ENCODE peak calls at places on chromosomes 3 and 15, in six cellular contexts. G, W, E, S, N and A are unnamed samples.

GRCh38 chr15:73244333-73244732 is 124.4 kb downstream of the HCN4 start:
- DNase-seq in G (no peak), N (no peak), E (no peak), S (peak; percentile 56), W (no peak), A (no peak)

GRCh38 chr15:49037546-49037940 is 8.7 kb downstream of the SECISBP2L start:
- DNase-seq in N (no peak), G (no peak), S (no peak), W (no peak), E (no peak), A (no peak)

GRCh38 chr15:69823223-69823907 is 274.4 kb downstream of the TLE3 start:
- DNase-seq in W (no peak), E (no peak), S (no peak), G (no peak), N (peak; percentile 6), A (no peak)

GRCh38 chr15:55742927-55743614 is at the start of gene PRTG:
- DNase-seq in W (no peak), S (peak; percentile 95), N (peak; percentile 69), E (peak; percentile 80), G (peak; percentile 78), A (peak; percentile 20)

GRCh38 chr15:71436854-71437253 is 321.6 kb downstream of the THSD4 start:
- DNase-seq in E (no peak), W (no peak), G (no peak), N (no peak), S (no peak), A (no peak)

GRCh38 chr3:16883057-16883725 is 1.6 kb upstream of the PLCL2 start:
- DNase-seq in W (no peak), E (no peak), G (no peak), N (no peak), S (no peak), A (no peak)

GRCh38 chr3:170410428-170411029 is 8.1 kb upstream of the CLDN11 start:
- DNase-seq in N (no peak), G (no peak), E (no peak), S (peak; percentile 12), W (no peak), A (no peak)

GRCh38 chr15:43132830-43133428 is 457 bp upstream of the TMEM62 start:
- DNase-seq in S (no peak), W (no peak), G (no peak), E (no peak), N (no peak), A (no peak)

GRCh38 chr15:85581495-85581894 is 201.1 kb downstream of the AKAP13 start:
- DNase-seq in S (no peak), N (no peak), W (peak; percentile 42), G (peak; percentile 80), E (peak; percentile 64), A (no peak)

GRCh38 chr15:89569090-89569745 is 6.1 kb upstream of the TICRR start:
- DNase-seq in W (no peak), N (no peak), G (no peak), S (no peak), E (no peak), A (no peak)

GRCh38 chr15:61861962-61862361 is 198.3 kb downstream of the VPS13C start:
- DNase-seq in N (no peak), G (no peak), E (no peak), W (no peak), S (no peak), A (no peak)

GRCh38 chr3:58173029-58173669 is 37.6 kb downstream of the DNASE1L3 start:
- DNase-seq in E (no peak), W (no peak), N (no peak), S (no peak), G (no peak), A (no peak)

GRCh38 chr3:29335921-29336320 is 55.0 kb downstream of the RBMS3 start:
- DNase-seq in N (no peak), W (no peak), E (no peak), G (no peak), S (no peak), A (no peak)

GRCh38 chr3:190345878-190346277 is 23.6 kb upstream of the CLDN1 start:
- DNase-seq in W (no peak), N (no peak), G (no peak), S (no peak), E (no peak), A (no peak)
- H3K27ac ChIP-seq in W (no peak overlapping the region), N (peak overlapping the region; percentile 95), G (no peak overlapping the region), S (no peak overlapping the region), E (no peak overlapping the region), A (no peak overlapping the region)

DNA sequence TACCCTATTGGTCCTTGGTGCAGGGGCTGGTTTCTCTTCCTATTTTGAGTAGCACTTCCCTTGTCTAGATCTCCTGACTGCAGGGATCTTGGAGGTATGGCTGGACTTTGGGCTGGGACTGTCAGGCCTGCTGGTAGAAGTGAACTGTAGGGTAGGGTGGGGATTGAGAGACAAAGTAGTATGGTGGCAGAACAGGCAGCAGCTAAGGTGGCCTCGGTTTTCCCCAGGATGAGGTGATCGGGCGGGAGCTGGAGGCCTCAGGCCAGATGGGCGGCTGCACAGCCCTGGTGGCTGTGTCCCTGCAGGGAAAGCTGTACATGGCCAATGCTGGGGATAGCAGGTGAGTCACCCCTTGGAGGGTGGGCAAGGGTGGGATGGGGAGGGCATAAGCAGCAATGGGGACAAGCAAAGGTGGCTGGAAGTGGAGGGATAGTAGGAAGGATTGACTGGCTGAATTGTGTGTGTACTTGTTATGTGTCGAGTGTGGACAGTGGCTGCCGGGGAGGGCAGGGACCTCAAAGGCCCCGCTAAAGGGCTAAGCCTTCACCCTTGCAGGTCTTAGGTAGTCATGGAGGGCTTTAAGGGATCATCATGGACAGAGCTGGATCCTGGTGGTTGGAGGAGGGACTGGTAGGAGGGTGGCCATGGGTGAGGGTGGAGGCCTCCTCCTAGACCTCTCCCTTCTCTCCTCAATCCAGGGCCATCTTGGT is 2.1 kb downstream of the PPM1M start:
- DNase-seq in G (peak; percentile 60), E (no peak), N (no peak), W (no peak), S (no peak), A (no peak)
- H3K27ac ChIP-seq in G (peak overlapping the region; percentile 8), E (no peak overlapping the region), N (no peak overlapping the region), W (peak overlapping the region; percentile 95), S (no peak overlapping the region), A (no peak overlapping the region)

GRCh38 chr3:177826253-177826652 is 629.0 kb upstream of the TBL1XR1 start:
- DNase-seq in W (no peak), E (no peak), N (no peak), G (no peak), S (no peak), A (no peak)

GRCh38 chr3:177823701-177824189 is 626.5 kb upstream of the TBL1XR1 start:
- DNase-seq in E (no peak), S (no peak), N (no peak), G (no peak), W (no peak), A (no peak)

GRCh38 chr3:177824841-177825240 is 627.6 kb upstream of the TBL1XR1 start:
- DNase-seq in N (no peak), W (no peak), E (no peak), S (no peak), G (no peak), A (no peak)

GRCh38 chr3:177822826-177823225 is 625.5 kb upstream of the TBL1XR1 start:
- DNase-seq in G (no peak), E (no peak), S (no peak), N (no peak), W (no peak), A (no peak)

GRCh38 chr3:177824190-177824786 is 627.0 kb upstream of the TBL1XR1 start:
- DNase-seq in G (peak; percentile 83), W (peak; percentile 72), N (no peak), S (no peak), E (peak; percentile 70), A (no peak)
- H3K27ac ChIP-seq in G (peak overlapping the region; percentile 54), W (peak overlapping the region; percentile 70), N (no peak overlapping the region), S (no peak overlapping the region), E (no peak overlapping the region), A (peak overlapping the region; percentile 31)

GRCh38 chr3:40298075-40298474 is 11.4 kb upstream of the EIF1B start:
- DNase-seq in N (no peak), W (no peak), S (no peak), E (no peak), G (no peak), A (no peak)

GRCh38 chr3:40294434-40294833 is 15.1 kb upstream of the EIF1B start:
- DNase-seq in S (no peak), W (no peak), N (no peak), E (no peak), G (no peak), A (no peak)

GRCh38 chr3:40302784-40303183 is 6.7 kb upstream of the EIF1B start:
- DNase-seq in E (no peak), N (no peak), S (no peak), W (no peak), G (no peak), A (no peak)

GRCh38 chr3:40299721-40300335 is 9.7 kb upstream of the EIF1B start:
- DNase-seq in E (no peak), N (peak; percentile 84), G (no peak), S (no peak), W (no peak), A (no peak)

DNA sequence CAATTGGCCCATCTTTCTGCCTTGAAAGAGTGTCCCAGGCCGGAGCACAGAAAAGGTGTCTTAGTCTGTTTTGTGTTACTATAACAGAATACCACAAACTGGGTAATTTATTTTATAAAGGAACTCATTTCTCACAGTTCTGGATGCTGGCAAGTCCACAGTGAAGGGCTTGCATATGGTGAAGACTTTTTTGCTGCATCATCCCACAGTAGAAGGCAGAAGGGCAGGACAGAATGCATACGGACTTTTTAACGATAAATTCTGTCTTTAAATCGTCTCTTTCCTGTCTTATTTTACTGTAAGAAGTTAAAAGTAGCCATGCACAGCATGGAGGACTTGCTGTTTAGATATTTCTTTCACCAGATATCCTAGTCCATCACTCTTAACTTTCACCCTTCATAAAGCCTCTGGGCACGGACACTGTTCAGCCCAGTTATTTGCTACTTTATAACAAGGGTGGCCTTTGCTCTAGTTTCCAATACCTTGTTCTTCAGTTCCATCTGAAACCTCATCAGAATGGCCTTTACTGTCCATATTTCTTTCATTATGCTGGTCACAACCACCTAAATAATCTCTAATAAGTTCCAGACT is 10.3 kb upstream of the EIF1B start:
- DNase-seq in N (no peak), S (no peak), E (no peak), G (no peak), W (no peak), A (no peak)
- H3K27ac ChIP-seq in N (peak overlapping the region; percentile 76), S (no peak overlapping the region), E (no peak overlapping the region), G (no peak overlapping the region), W (peak overlapping the region; percentile 73), A (no peak overlapping the region)

GRCh38 chr15:57597431-57597830 is 5.7 kb downstream of the MYZAP start:
- DNase-seq in S (no peak), W (no peak), G (no peak), N (no peak), E (no peak), A (no peak)

GRCh38 chr15:57596978-57597377 is 5.3 kb downstream of the MYZAP start:
- DNase-seq in S (no peak), G (no peak), W (peak; percentile 55), E (no peak), N (no peak), A (no peak)

GRCh38 chr15:57596301-57596855 is 4.7 kb downstream of the MYZAP start:
- DNase-seq in E (no peak), S (no peak), W (no peak), N (no peak), G (no peak), A (no peak)

GRCh38 chr15:57594479-57594878 is 2.8 kb downstream of the MYZAP start:
- DNase-seq in S (no peak), W (no peak), N (no peak), E (no peak), G (no peak), A (no peak)

GRCh38 chr15:57595011-57595866 is 3.5 kb downstream of the MYZAP start:
- DNase-seq in E (no peak), G (no peak), W (no peak), N (no peak), S (peak; percentile 90), A (no peak)
- H3K27ac ChIP-seq in E (peak overlapping the region; percentile 7), G (no peak overlapping the region), W (peak overlapping the region; percentile 82), N (no peak overlapping the region), S (peak overlapping the region; percentile 94), A (no peak overlapping the region)